ENCODE peak calls at places on chromosomes 13 and 19, in four cellular contexts. K is NCI-H1436, W is Right ventricle myocardium superior, D is fibroblast of lung. X is an unnamed sample.

GRCh38 chr19:11673608-11674041 is 65.1 kb downstream of the ZNF823 start:
- DNase-seq in K (no peak), D (peak; percentile 47), W (peak; percentile 79), X (no peak)

GRCh38 chr13:100542546-100543156 is 45.9 kb downstream of the GGACT start:
- DNase-seq in D (peak; percentile 29), W (no peak), K (no peak), X (peak; percentile 47)

GRCh38 chr13:101490400-101491015 is 38.0 kb downstream of the ITGBL1 start:
- DNase-seq in K (no peak), D (peak; percentile 40), W (no peak), X (no peak)

GRCh38 chr19:35913589-35913988 is 5.5 kb upstream of the TYROBP start:
- DNase-seq in K (no peak), W (no peak), D (peak; percentile 60), X (no peak)

GRCh38 chr13:110409581-110409992 is 102.5 kb downstream of the COL4A2 start:
- DNase-seq in K (no peak), D (peak; percentile 93), W (no peak), X (no peak)

GRCh38 chr19:1872807-1873523 is 9.6 kb upstream of the KLF16 start:
- DNase-seq in D (no peak), K (no peak), W (no peak), X (no peak)

GRCh38 chr19:55230780-55231179 is 2.2 kb upstream of the TMEM86B start:
- DNase-seq in D (no peak), W (no peak), K (no peak), X (no peak)

GRCh38 chr19:3722443-3723109 is 14.4 kb downstream of the TJP3 start:
- DNase-seq in D (no peak), K (no peak), W (no peak), X (no peak)

GRCh38 chr13:101474419-101474957 is 22.0 kb downstream of the ITGBL1 start:
- DNase-seq in W (no peak), D (peak; percentile 96), K (no peak), X (no peak)

GRCh38 chr19:48964205-48965032 is 690 bp upstream of the FTL start:
- DNase-seq in D (peak; percentile 43), W (no peak), K (no peak), X (no peak)

GRCh38 chr13:28299941-28300340 is 161.6 kb downstream of the PAN3 start:
- DNase-seq in W (no peak), K (no peak), D (no peak), X (no peak)

X was measured in vagina.